ENCODE peak calls at places on chromosomes 11 and 22, in five cellular contexts. G is testis, Q is H9, B is left ventricle myocardium inferior, N is upper lobe of left lung. O is an unnamed sample. For H3K27me3, the result is how much of the 10 kb centered on the place peaks cover.

GRCh38 chr11:128157423-128158298 is 429.7 kb downstream of the ETS1 start:
- DNase-seq in B (no peak), G (peak), Q (peak), N (no peak), O (peak)

GRCh38 chr11:76642341-76642740 is 28.2 kb downstream of the LRRC32 start:
- DNase-seq in Q (no peak), G (no peak), B (no peak), N (no peak), O (no peak)

GRCh38 chr11:13169709-13170108 is 107.9 kb upstream of the BMAL1 start:
- DNase-seq in B (no peak), G (no peak), N (no peak), Q (no peak), O (peak)

GRCh38 chr11:2451336-2451735 is 6.5 kb downstream of the KCNQ1 start:
- DNase-seq in G (no peak), N (peak), Q (no peak), B (no peak), O (no peak)

GRCh38 chr22:27668828-27669797 is 132.4 kb downstream of the MN1 start:
- DNase-seq in N (no peak), B (peak), Q (peak), G (peak), O (no peak)

GRCh38 chr22:48258108-48258705 is 1495.8 kb downstream of the TBC1D22A start:
- DNase-seq in G (no peak), N (no peak), B (no peak), Q (no peak), O (no peak)

GRCh38 chr11:104033561-104033960 is 2.9 kb upstream of the DDI1 start:
- DNase-seq in Q (no peak), G (no peak), B (no peak), N (no peak), O (no peak)

GRCh38 chr11:114062272-114062671 is 2.8 kb downstream of the ZBTB16 start:
- DNase-seq in Q (no peak), G (no peak), B (no peak), N (no peak), O (no peak)

GRCh38 chr11:65487467-65488272 is 11.2 kb upstream of the MALAT1 start:
- DNase-seq in N (no peak), Q (peak), B (peak), G (peak), O (peak)

GRCh38 chr11:67271548-67272284 is 5.4 kb downstream of the GRK2 start:
- DNase-seq in N (peak), B (no peak), G (no peak), Q (no peak), O (no peak)

GRCh38 chr11:129785383-129786111 is 30.1 kb upstream of the TMEM45B start:
- DNase-seq in B (no peak), Q (no peak), G (no peak), N (no peak), O (no peak)

GRCh38 chr11:114064216-114064615 is 4.7 kb downstream of the ZBTB16 start:
- DNase-seq in B (no peak), G (no peak), Q (no peak), N (peak), O (no peak)

GRCh38 chr11:1153105-1153950 is 4.4 kb upstream of the MUC5AC start:
- DNase-seq in N (peak), Q (peak), G (peak), B (no peak), O (no peak)

GRCh38 chr11:47001666-47002285 is 65.2 kb downstream of the CSTPP1 start:
- DNase-seq in Q (no peak), B (no peak), N (no peak), G (no peak), O (no peak)

GRCh38 chr11:47003180-47003877 is 66.8 kb downstream of the CSTPP1 start:
- DNase-seq in N (no peak), B (no peak), Q (no peak), G (no peak), O (no peak)

GRCh38 chr11:47002366-47002765 is 65.8 kb downstream of the CSTPP1 start:
- DNase-seq in B (no peak), G (no peak), N (no peak), Q (no peak), O (no peak)

GRCh38 chr11:47005441-47005840 is 68.9 kb downstream of the CSTPP1 start:
- DNase-seq in N (no peak), G (no peak), Q (no peak), B (no peak), O (no peak)

DNA sequence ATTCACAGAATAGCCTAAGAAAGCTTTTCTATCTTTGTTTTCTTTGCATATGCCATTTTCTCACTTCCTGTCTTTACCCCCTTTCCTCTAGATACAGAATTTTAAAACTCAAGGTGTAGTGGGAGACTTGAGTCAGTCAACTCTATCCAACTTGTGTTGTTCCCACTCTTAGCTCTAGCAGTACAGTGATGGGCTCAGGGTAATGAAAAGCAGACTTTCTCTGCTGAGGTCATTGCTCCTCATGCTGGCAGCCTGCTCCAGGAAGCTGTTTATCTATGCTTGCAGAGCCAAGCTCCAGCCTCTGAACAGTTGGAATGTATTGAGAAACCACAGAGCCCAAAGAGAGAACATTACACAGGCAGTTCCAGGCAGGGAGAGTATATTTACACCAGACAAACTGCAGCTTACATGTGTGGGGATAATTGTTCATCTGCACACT is 68.1 kb downstream of the CSTPP1 start:
- DNase-seq in Q (no peak), B (peak), G (peak), N (no peak), O (peak)
- TF ChIP-seq CTCF in Q (no peak), B (no peak), G (no peak), N (no peak), O (no peak)

DNA sequence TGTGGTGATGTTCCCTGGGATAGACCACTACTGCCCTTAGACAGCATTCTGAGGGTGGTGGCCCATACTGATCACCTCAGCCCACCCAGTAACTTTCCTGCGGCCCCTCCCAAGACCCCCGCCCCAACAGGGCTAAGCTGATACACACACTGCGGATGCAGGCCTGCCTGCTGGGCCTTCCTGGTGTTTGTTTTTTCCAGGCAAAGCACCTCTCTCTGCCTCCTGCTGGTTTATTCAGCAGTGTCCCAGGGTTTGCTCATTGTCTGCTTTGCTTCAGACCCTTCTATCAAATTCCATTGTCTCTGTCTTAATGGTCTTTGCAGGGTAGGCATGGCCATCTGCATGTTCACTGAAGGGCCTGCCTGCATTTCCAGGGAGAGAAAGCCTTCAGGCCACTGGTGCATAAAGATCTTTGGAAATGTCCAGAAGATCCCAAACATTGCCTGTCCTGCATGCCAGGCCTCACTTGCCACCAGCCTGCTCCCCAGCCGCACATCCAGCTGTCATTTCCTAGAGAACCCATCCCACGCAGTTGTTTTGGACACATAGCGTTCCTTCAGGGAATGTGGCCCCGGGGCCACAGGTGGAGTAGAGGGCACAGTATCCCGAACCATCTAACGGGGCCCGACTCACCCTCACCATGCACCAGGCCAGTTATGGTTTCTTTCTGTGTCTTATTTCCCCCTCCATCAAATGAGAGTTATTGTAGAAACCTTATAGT is 50.2 kb downstream of the BCR start:
- DNase-seq in G (no peak), B (no peak), N (no peak), Q (peak), O (no peak)
- H3K27me3 ChIP-seq in G (under half), B (under half), N (under half), Q (under half), O (under half)

GRCh38 chr11:11334607-11335006 is 18.4 kb downstream of the CSNK2A3 start:
- DNase-seq in N (no peak), G (no peak), B (no peak), Q (no peak), O (no peak)

GRCh38 chr11:11338304-11338703 is 14.7 kb downstream of the CSNK2A3 start:
- DNase-seq in G (no peak), Q (no peak), N (no peak), B (no peak), O (no peak)

GRCh38 chr11:11332141-11332710 is 20.8 kb downstream of the CSNK2A3 start:
- DNase-seq in N (no peak), G (no peak), Q (peak), B (no peak), O (no peak)

GRCh38 chr11:11336664-11337063 is 16.4 kb downstream of the CSNK2A3 start:
- DNase-seq in Q (no peak), N (no peak), B (no peak), G (no peak), O (no peak)

DNA sequence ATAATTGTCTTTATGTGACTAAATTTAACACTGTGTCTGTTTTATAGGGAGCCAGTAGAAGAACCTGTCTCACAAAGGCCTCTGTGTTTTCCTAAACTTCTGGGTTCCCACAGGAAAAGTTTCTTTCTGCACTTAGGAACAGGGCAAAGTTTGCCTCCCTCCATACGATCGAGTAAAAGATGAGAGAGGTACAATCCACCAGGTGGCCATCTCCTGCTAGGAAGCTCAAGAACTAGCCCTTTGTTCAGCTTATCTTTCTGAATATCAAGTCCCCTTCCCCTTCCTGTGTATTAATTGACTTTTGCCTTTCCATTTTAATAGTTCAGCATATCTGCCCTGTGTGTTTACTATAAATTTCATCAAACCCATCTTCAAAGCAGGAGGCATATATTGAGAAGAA is 18.0 kb downstream of the CSNK2A3 start:
- DNase-seq in Q (no peak), B (no peak), N (no peak), G (no peak), O (no peak)
- TF ChIP-seq CTCF in Q (peak), B (no peak), N (no peak), G (no peak), O (no peak)

DNA sequence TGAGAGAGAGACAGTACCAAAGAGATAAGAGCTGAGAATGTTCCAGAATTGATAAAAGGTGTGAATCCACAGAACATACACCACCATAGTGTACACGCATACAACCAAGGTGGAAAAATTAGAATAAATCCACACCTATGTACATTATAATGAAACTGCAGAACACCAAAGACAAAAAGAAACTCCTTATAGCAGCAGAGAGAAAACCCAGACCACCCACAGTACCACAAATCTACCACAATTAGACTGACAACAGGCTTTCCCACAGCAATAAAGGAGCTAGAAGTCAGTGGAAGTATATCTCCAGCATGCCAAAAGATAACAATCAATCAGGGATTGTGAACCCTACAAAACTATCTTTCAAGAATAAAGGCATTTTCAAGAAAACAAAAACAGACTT is 31.8 kb downstream of the SCN4B start:
- DNase-seq in B (no peak), N (no peak), Q (no peak), G (no peak), O (no peak)
- H3K27me3 ChIP-seq in B (under half), N (under half), Q (under half), G (under half), O (under half)

DNA sequence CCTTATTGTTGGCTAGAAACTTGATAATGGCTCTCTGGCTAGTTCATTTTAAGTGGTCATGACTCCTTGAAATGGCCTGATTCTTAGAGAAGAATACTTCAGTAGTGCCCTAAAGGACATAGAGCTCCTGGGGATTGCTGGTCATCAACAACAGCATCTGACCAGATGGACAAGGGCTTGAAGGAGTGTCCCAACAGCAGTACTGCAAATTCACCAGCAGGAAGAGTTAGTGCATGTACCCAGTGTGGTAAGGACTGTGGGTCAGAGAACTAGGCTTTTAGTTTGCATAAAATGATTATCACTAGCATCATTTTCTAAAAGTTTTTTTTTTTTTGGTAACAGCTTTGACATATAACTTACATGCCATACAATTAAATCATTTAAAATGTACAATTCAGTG is 39.5 kb upstream of the CUL5 start:
- DNase-seq in G (no peak), N (no peak), Q (peak), B (no peak), O (no peak)
- TF ChIP-seq CTCF in G (no peak), N (no peak), Q (peak), B (no peak), O (peak)